ENCODE peak calls at places on chromosomes 6 and 20, in seven cellular contexts. One of them, this sample, is unnamed.

GRCh38 chr6:1297746-1298145 is 14.2 kb upstream of the FOXQ1 start:
- DNase-seq in HFF-Myc: peak
- DNase-seq in BJ: peak
- DNase-seq in IMR-90: peak
- DNase-seq in fibroblast of mammary gland: peak
- DNase-seq in fibroblast of pulmonary artery: no peak
- DNase-seq in mucosa of descending colon: no peak
- DNase-seq in this sample: no peak

GRCh38 chr20:40945754-40946451 is 82.7 kb upstream of the TOP1 start:
- DNase-seq in HFF-Myc: no peak
- DNase-seq in BJ: no peak
- DNase-seq in IMR-90: peak
- DNase-seq in fibroblast of mammary gland: peak
- DNase-seq in fibroblast of pulmonary artery: peak
- DNase-seq in mucosa of descending colon: peak
- DNase-seq in this sample: no peak

GRCh38 chr20:20395856-20396600 is 28.1 kb downstream of the INSM1 start:
- DNase-seq in HFF-Myc: no peak
- DNase-seq in BJ: no peak
- DNase-seq in IMR-90: no peak
- DNase-seq in fibroblast of mammary gland: no peak
- DNase-seq in fibroblast of pulmonary artery: no peak
- DNase-seq in mucosa of descending colon: no peak
- DNase-seq in this sample: no peak

GRCh38 chr20:14334306-14334930 is 3.0 kb downstream of the FLRT3 start:
- DNase-seq in HFF-Myc: peak
- DNase-seq in BJ: no peak
- DNase-seq in IMR-90: peak
- DNase-seq in fibroblast of mammary gland: peak
- DNase-seq in fibroblast of pulmonary artery: peak
- DNase-seq in mucosa of descending colon: no peak
- DNase-seq in this sample: no peak

GRCh38 chr6:27899543-27899942 is 12.7 kb downstream of the OR2B2 start:
- DNase-seq in HFF-Myc: no peak
- DNase-seq in BJ: no peak
- DNase-seq in IMR-90: no peak
- DNase-seq in fibroblast of mammary gland: no peak
- DNase-seq in fibroblast of pulmonary artery: no peak
- DNase-seq in mucosa of descending colon: no peak
- DNase-seq in this sample: no peak

GRCh38 chr6:44496705-44497369 is 109.3 kb downstream of the CDC5L start:
- DNase-seq in HFF-Myc: no peak
- DNase-seq in BJ: no peak
- DNase-seq in IMR-90: no peak
- DNase-seq in fibroblast of mammary gland: peak
- DNase-seq in fibroblast of pulmonary artery: no peak
- DNase-seq in mucosa of descending colon: no peak
- DNase-seq in this sample: no peak

GRCh38 chr20:57482148-57482547 is 42.8 kb downstream of the CTCFL start:
- DNase-seq in HFF-Myc: no peak
- DNase-seq in BJ: no peak
- DNase-seq in IMR-90: no peak
- DNase-seq in fibroblast of mammary gland: no peak
- DNase-seq in fibroblast of pulmonary artery: no peak
- DNase-seq in mucosa of descending colon: no peak
- DNase-seq in this sample: peak

GRCh38 chr6:21946298-21946783 is 350.5 kb downstream of the PRL start:
- DNase-seq in HFF-Myc: peak
- DNase-seq in BJ: peak
- DNase-seq in IMR-90: peak
- DNase-seq in fibroblast of mammary gland: peak
- DNase-seq in fibroblast of pulmonary artery: peak
- DNase-seq in mucosa of descending colon: no peak
- DNase-seq in this sample: no peak

GRCh38 chr20:37279820-37280219 is 9.6 kb upstream of the MANBAL start:
- DNase-seq in HFF-Myc: no peak
- DNase-seq in BJ: no peak
- DNase-seq in IMR-90: no peak
- DNase-seq in fibroblast of mammary gland: no peak
- DNase-seq in fibroblast of pulmonary artery: no peak
- DNase-seq in mucosa of descending colon: no peak
- DNase-seq in this sample: no peak

GRCh38 chr6:166977626-166978550 is 21.3 kb upstream of the CEP43 start:
- DNase-seq in HFF-Myc: no peak
- DNase-seq in BJ: no peak
- DNase-seq in IMR-90: no peak
- DNase-seq in fibroblast of mammary gland: peak
- DNase-seq in fibroblast of pulmonary artery: peak
- DNase-seq in mucosa of descending colon: no peak
- DNase-seq in this sample: no peak

GRCh38 chr6:5082487-5083306 is 2.4 kb upstream of the PPP1R3G start:
- DNase-seq in HFF-Myc: no peak
- DNase-seq in BJ: peak
- DNase-seq in IMR-90: peak
- DNase-seq in fibroblast of mammary gland: peak
- DNase-seq in fibroblast of pulmonary artery: peak
- DNase-seq in mucosa of descending colon: no peak
- DNase-seq in this sample: peak

GRCh38 chr20:4601630-4602296 is 119.9 kb upstream of the PRND start:
- DNase-seq in HFF-Myc: no peak
- DNase-seq in BJ: no peak
- DNase-seq in IMR-90: no peak
- DNase-seq in fibroblast of mammary gland: no peak
- DNase-seq in fibroblast of pulmonary artery: no peak
- DNase-seq in mucosa of descending colon: peak
- DNase-seq in this sample: no peak

GRCh38 chr6:38432479-38432878 is 207.2 kb downstream of the BTBD9 start:
- DNase-seq in HFF-Myc: no peak
- DNase-seq in BJ: no peak
- DNase-seq in IMR-90: peak
- DNase-seq in fibroblast of mammary gland: peak
- DNase-seq in fibroblast of pulmonary artery: peak
- DNase-seq in mucosa of descending colon: no peak
- DNase-seq in this sample: no peak

GRCh38 chr6:52019092-52019491 is 68.3 kb downstream of the PKHD1 start:
- DNase-seq in HFF-Myc: no peak
- DNase-seq in BJ: no peak
- DNase-seq in IMR-90: no peak
- DNase-seq in fibroblast of mammary gland: no peak
- DNase-seq in fibroblast of pulmonary artery: no peak
- DNase-seq in mucosa of descending colon: no peak
- DNase-seq in this sample: no peak

GRCh38 chr6:4914412-4915159 is 89.3 kb downstream of the RPP40 start:
- DNase-seq in HFF-Myc: no peak
- DNase-seq in BJ: peak
- DNase-seq in IMR-90: peak
- DNase-seq in fibroblast of mammary gland: peak
- DNase-seq in fibroblast of pulmonary artery: no peak
- DNase-seq in mucosa of descending colon: no peak
- DNase-seq in this sample: no peak

DNA sequence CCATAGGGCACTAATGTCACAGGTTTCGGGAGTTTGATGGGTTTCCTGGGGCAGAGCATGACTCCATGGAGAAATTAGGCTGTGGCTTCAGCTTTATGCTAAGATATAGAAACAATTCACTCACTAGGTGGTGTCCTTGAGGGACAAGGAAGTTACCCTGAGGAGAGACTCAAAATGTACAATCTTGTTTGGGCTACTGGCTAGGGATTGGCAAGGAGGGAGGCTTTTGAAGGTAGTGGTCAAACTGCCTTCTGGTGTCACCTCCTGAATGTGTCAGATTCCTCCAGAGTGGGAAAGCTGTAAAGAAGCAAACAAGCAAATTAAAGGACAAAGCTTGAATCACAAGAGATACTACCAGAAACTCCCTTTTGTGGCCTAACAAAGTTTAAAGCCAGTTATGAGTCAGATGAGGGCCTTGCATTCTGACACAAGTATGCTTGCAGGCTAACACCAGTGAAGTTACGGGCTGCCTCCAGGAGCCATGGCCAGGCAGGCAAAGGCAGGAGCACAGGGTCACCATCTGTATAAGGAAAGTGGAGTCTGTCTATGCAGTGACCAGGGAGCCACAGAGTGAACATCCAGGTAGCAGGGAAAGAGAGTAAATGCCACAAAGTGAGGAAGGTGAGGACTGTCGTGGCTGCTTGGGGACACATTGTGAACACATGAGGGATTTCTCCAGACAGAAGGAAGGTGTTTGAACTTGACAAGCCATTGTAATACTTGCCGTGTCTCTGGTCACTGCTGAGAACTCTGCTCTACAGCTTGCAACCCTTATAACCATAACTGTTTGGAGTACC is 107.7 kb upstream of the DTNBP1 start:
- DNase-seq in HFF-Myc: no peak
- DNase-seq in BJ: no peak
- DNase-seq in IMR-90: peak
- DNase-seq in fibroblast of mammary gland: peak
- DNase-seq in fibroblast of pulmonary artery: peak
- DNase-seq in mucosa of descending colon: no peak
- DNase-seq in this sample: no peak
- H3K4me3 ChIP-seq in HFF-Myc: no peak
- H3K4me3 ChIP-seq in BJ: no peak
- H3K4me3 ChIP-seq in IMR-90: no peak
- H3K4me3 ChIP-seq in fibroblast of mammary gland: no peak
- H3K4me3 ChIP-seq in fibroblast of pulmonary artery: no peak
- H3K4me3 ChIP-seq in mucosa of descending colon: no peak
- H3K4me3 ChIP-seq in this sample: no peak

GRCh38 chr6:169341706-169342105 is 88.1 kb upstream of the THBS2 start:
- DNase-seq in HFF-Myc: no peak
- DNase-seq in BJ: no peak
- DNase-seq in IMR-90: no peak
- DNase-seq in fibroblast of mammary gland: no peak
- DNase-seq in fibroblast of pulmonary artery: no peak
- DNase-seq in mucosa of descending colon: no peak
- DNase-seq in this sample: no peak

GRCh38 chr6:169344651-169345050 is 91.0 kb upstream of the THBS2 start:
- DNase-seq in HFF-Myc: no peak
- DNase-seq in BJ: no peak
- DNase-seq in IMR-90: no peak
- DNase-seq in fibroblast of mammary gland: no peak
- DNase-seq in fibroblast of pulmonary artery: no peak
- DNase-seq in mucosa of descending colon: no peak
- DNase-seq in this sample: no peak

GRCh38 chr6:169342655-169343054 is 89.0 kb upstream of the THBS2 start:
- DNase-seq in HFF-Myc: no peak
- DNase-seq in BJ: no peak
- DNase-seq in IMR-90: no peak
- DNase-seq in fibroblast of mammary gland: no peak
- DNase-seq in fibroblast of pulmonary artery: no peak
- DNase-seq in mucosa of descending colon: no peak
- DNase-seq in this sample: no peak

GRCh38 chr6:169345198-169345597 is 91.6 kb upstream of the THBS2 start:
- DNase-seq in HFF-Myc: no peak
- DNase-seq in BJ: no peak
- DNase-seq in IMR-90: no peak
- DNase-seq in fibroblast of mammary gland: peak
- DNase-seq in fibroblast of pulmonary artery: peak
- DNase-seq in mucosa of descending colon: no peak
- DNase-seq in this sample: no peak

GRCh38 chr6:169343886-169344525 is 90.4 kb upstream of the THBS2 start:
- DNase-seq in HFF-Myc: no peak
- DNase-seq in BJ: no peak
- DNase-seq in IMR-90: no peak
- DNase-seq in fibroblast of mammary gland: no peak
- DNase-seq in fibroblast of pulmonary artery: no peak
- DNase-seq in mucosa of descending colon: no peak
- DNase-seq in this sample: no peak
- TF ChIP-seq CTCF in HFF-Myc: no peak
- TF ChIP-seq CTCF in BJ: no peak
- TF ChIP-seq CTCF in IMR-90: no peak
- TF ChIP-seq CTCF in fibroblast of mammary gland: no peak
- TF ChIP-seq CTCF in fibroblast of pulmonary artery: no peak
- TF ChIP-seq CTCF in mucosa of descending colon: no peak
- TF ChIP-seq CTCF in this sample: no peak

DNA sequence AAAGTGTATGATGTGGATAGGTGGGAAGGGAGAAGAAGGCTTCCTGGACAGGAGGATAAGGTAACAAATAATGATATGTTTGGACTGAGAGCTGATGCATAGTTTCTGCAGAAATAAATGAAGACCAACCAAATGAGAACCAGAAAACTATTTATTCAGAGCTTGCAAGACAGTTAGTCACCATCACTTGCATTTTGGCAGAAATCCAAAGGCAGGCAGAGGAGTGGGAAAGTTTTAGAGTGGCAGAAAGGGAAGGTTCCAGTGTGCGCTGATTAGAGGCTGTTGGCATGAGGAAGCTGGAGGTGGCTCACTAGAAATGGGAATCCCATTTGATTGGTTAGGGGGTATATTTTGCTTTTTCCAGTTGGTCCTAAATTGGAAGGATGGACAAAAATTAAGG is 13.0 kb upstream of the F13A1 start:
- DNase-seq in HFF-Myc: no peak
- DNase-seq in BJ: no peak
- DNase-seq in IMR-90: no peak
- DNase-seq in fibroblast of mammary gland: no peak
- DNase-seq in fibroblast of pulmonary artery: no peak
- DNase-seq in mucosa of descending colon: no peak
- DNase-seq in this sample: no peak
- H3K4me3 ChIP-seq in HFF-Myc: no peak
- H3K4me3 ChIP-seq in BJ: no peak
- H3K4me3 ChIP-seq in IMR-90: no peak
- H3K4me3 ChIP-seq in fibroblast of mammary gland: no peak
- H3K4me3 ChIP-seq in fibroblast of pulmonary artery: no peak
- H3K4me3 ChIP-seq in mucosa of descending colon: no peak
- H3K4me3 ChIP-seq in this sample: no peak

GRCh38 chr6:12637960-12638641 is 78.5 kb upstream of the PHACTR1 start:
- DNase-seq in HFF-Myc: peak
- DNase-seq in BJ: peak
- DNase-seq in IMR-90: peak
- DNase-seq in fibroblast of mammary gland: peak
- DNase-seq in fibroblast of pulmonary artery: peak
- DNase-seq in mucosa of descending colon: peak
- DNase-seq in this sample: no peak

GRCh38 chr6:12635813-12636212 is 80.8 kb upstream of the PHACTR1 start:
- DNase-seq in HFF-Myc: no peak
- DNase-seq in BJ: no peak
- DNase-seq in IMR-90: no peak
- DNase-seq in fibroblast of mammary gland: peak
- DNase-seq in fibroblast of pulmonary artery: peak
- DNase-seq in mucosa of descending colon: no peak
- DNase-seq in this sample: no peak

GRCh38 chr6:12640438-12640837 is 76.1 kb upstream of the PHACTR1 start:
- DNase-seq in HFF-Myc: no peak
- DNase-seq in BJ: no peak
- DNase-seq in IMR-90: no peak
- DNase-seq in fibroblast of mammary gland: no peak
- DNase-seq in fibroblast of pulmonary artery: no peak
- DNase-seq in mucosa of descending colon: no peak
- DNase-seq in this sample: no peak

GRCh38 chr6:12635375-12635774 is 81.2 kb upstream of the PHACTR1 start:
- DNase-seq in HFF-Myc: no peak
- DNase-seq in BJ: no peak
- DNase-seq in IMR-90: no peak
- DNase-seq in fibroblast of mammary gland: no peak
- DNase-seq in fibroblast of pulmonary artery: no peak
- DNase-seq in mucosa of descending colon: no peak
- DNase-seq in this sample: no peak

DNA sequence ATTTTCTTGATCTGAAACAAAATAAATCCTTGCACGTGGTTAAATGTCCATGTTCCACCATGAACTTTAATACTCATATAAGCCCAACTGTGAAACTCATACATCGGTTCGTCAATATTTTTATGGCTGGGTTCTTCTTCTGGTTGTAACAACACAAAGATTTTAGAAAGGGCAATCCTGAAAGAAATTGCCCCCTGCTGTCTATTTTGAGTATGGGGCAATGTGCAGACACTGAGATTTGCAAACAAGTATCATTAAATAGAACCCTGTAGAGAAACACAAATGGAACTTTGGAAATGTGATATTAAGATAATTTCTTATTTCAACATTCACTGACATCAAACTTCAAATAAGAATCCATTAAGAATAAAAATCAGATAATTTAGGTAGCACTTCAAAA is 80.2 kb upstream of the PHACTR1 start:
- DNase-seq in HFF-Myc: no peak
- DNase-seq in BJ: no peak
- DNase-seq in IMR-90: no peak
- DNase-seq in fibroblast of mammary gland: no peak
- DNase-seq in fibroblast of pulmonary artery: peak
- DNase-seq in mucosa of descending colon: no peak
- DNase-seq in this sample: no peak
- TF ChIP-seq CTCF in HFF-Myc: peak
- TF ChIP-seq CTCF in BJ: peak
- TF ChIP-seq CTCF in IMR-90: no peak
- TF ChIP-seq CTCF in fibroblast of mammary gland: no peak
- TF ChIP-seq CTCF in fibroblast of pulmonary artery: peak
- TF ChIP-seq CTCF in mucosa of descending colon: no peak
- TF ChIP-seq CTCF in this sample: no peak

This sample was measured in lower leg skin.